ENCODE peak calls at places on chromosomes 4 and X, in eight cellular contexts. R is stimulated activated CD8-positive, alpha-beta memory T cell treated with anti-CD3 and anti-CD28 coated beads, Interleukin-15, amount 100 ng/mL, for 4 hours; L is T-cell; J is ELF-1; D is substantia nigra; U is tibial artery; T is T1000; M is activated CD4-positive, alpha-beta T cell treated with anti-CD3 and anti-CD28 coated beads, Interleukin-2, amount 50 U/mL, for 1 hour. A is an unnamed sample.

GRCh38 chr4:145709843-145710242 is 29.9 kb downstream of the C4orf51 start:
- DNase-seq in R (no peak), L (no peak), J (no peak), D (no peak), U (no peak), T (no peak), M (no peak), A (no peak)

GRCh38 chr4:26021417-26022345 is 107.7 kb downstream of the SMIM20 start:
- DNase-seq in R (no peak), L (no peak), J (no peak), D (no peak), U (no peak), T (peak), M (no peak), A (no peak)

GRCh38 chrX:9856596-9856995 is 70.4 kb downstream of the SHROOM2 start:
- DNase-seq in R (no peak), L (no peak), J (no peak), D (no peak), U (no peak), T (no peak), M (no peak), A (no peak)

GRCh38 chrX:120857240-120857639 is 18.4 kb downstream of the CT47B1 start:
- DNase-seq in R (no peak), L (no peak), J (peak), D (no peak), U (no peak), T (no peak), M (no peak), A (no peak)

GRCh38 chr4:79763486-79764075 is 309.4 kb downstream of the ANTXR2 start:
- DNase-seq in R (no peak), L (no peak), J (no peak), D (no peak), U (no peak), T (no peak), M (no peak), A (no peak)

GRCh38 chr4:101265816-101266172 is 81.5 kb downstream of the PPP3CA start:
- DNase-seq in R (no peak), L (no peak), J (no peak), D (no peak), U (no peak), T (no peak), M (no peak), A (no peak)

GRCh38 chr4:185015108-185015507 is 3.2 kb upstream of the HELT start:
- DNase-seq in R (no peak), L (no peak), J (no peak), D (no peak), U (no peak), T (no peak), M (no peak), A (no peak)

GRCh38 chr4:42331914-42332368 is 65.3 kb upstream of the SHISA3 start:
- DNase-seq in R (no peak), L (no peak), J (no peak), D (no peak), U (peak), T (peak), M (no peak), A (no peak)

GRCh38 chrX:140087865-140088264 is 122.5 kb upstream of the CXorf66 start:
- DNase-seq in R (no peak), L (no peak), J (peak), D (no peak), U (no peak), T (no peak), M (no peak), A (no peak)

GRCh38 chr4:40452490-40452813 is 117.3 kb downstream of the CHRNA9 start:
- DNase-seq in R (no peak), L (no peak), J (no peak), D (no peak), U (no peak), T (no peak), M (no peak), A (no peak)

GRCh38 chr4:156767911-156768415 is 203.6 kb downstream of the PDGFC start:
- DNase-seq in R (no peak), L (no peak), J (no peak), D (no peak), U (no peak), T (no peak), M (no peak), A (no peak)

GRCh38 chr4:1377606-1378261 is 28.5 kb downstream of the NKX1-1 start:
- DNase-seq in R (no peak), L (no peak), J (no peak), D (no peak), U (no peak), T (no peak), M (no peak), A (no peak)

GRCh38 chrX:16786791-16787735 is 797 bp downstream of the TXLNG start:
- DNase-seq in R (peak), L (peak), J (no peak), D (no peak), U (no peak), T (no peak), M (peak), A (peak)

GRCh38 chr4:16125571-16126445 is 42.0 kb upstream of the PROM1 start:
- DNase-seq in R (no peak), L (no peak), J (peak), D (no peak), U (no peak), T (peak), M (no peak), A (no peak)

GRCh38 chrX:53050841-53051240 is 2.3 kb downstream of the GPR173 start:
- DNase-seq in R (no peak), L (no peak), J (no peak), D (no peak), U (no peak), T (no peak), M (no peak), A (no peak)

GRCh38 chr4:104425948-104426347 is 68.7 kb downstream of the CXXC4 start:
- DNase-seq in R (no peak), L (no peak), J (no peak), D (no peak), U (no peak), T (no peak), M (no peak), A (no peak)

GRCh38 chrX:19746919-19747671 is 140.3 kb downstream of the SH3KBP1 start:
- DNase-seq in R (no peak), L (no peak), J (no peak), D (no peak), U (no peak), T (no peak), M (no peak), A (no peak)

GRCh38 chrX:150364347-150365050 is 1.4 kb downstream of the MAMLD1 start:
- DNase-seq in R (no peak), L (no peak), J (peak), D (no peak), U (no peak), T (no peak), M (no peak), A (no peak)

GRCh38 chr4:81562093-81562492 is 90.4 kb upstream of the RASGEF1B start:
- DNase-seq in R (no peak), L (no peak), J (no peak), D (no peak), U (no peak), T (no peak), M (no peak), A (peak)

GRCh38 chr4:124265701-124266100 is 446.8 kb downstream of the ANKRD50 start:
- DNase-seq in R (no peak), L (no peak), J (no peak), D (no peak), U (no peak), T (no peak), M (no peak), A (no peak)

GRCh38 chr4:169658970-169659735 is 38.8 kb downstream of the CLCN3 start:
- DNase-seq in R (no peak), L (no peak), J (no peak), D (no peak), U (no peak), T (no peak), M (no peak), A (no peak)

GRCh38 chr4:175066923-175067627 is 148.9 kb downstream of the ADAM29 start:
- DNase-seq in R (no peak), L (no peak), J (no peak), D (no peak), U (no peak), T (no peak), M (no peak), A (no peak)

GRCh38 chr4:106604319-106605051 is 235.9 kb upstream of the GIMD1 start:
- DNase-seq in R (no peak), L (no peak), J (no peak), D (no peak), U (no peak), T (no peak), M (no peak), A (no peak)

GRCh38 chrX:49060914-49061313 is 2.1 kb downstream of the CCDC120 start:
- DNase-seq in R (no peak), L (no peak), J (no peak), D (no peak), U (no peak), T (no peak), M (no peak), A (no peak)

GRCh38 chrX:28920554-28920953 is 333.3 kb downstream of the IL1RAPL1 start:
- DNase-seq in R (no peak), L (no peak), J (peak), D (no peak), U (no peak), T (no peak), M (no peak), A (no peak)

GRCh38 chr4:61373901-61374611 is 173.9 kb downstream of the ADGRL3 start:
- DNase-seq in R (no peak), L (no peak), J (no peak), D (no peak), U (no peak), T (no peak), M (no peak), A (no peak)

GRCh38 chr4:26619784-26620183 is 35.9 kb downstream of the TBC1D19 start:
- DNase-seq in R (no peak), L (no peak), J (no peak), D (no peak), U (no peak), T (no peak), M (no peak), A (no peak)

GRCh38 chr4:150211821-150212445 is 133.7 kb downstream of the DCLK2 start:
- DNase-seq in R (no peak), L (no peak), J (no peak), D (no peak), U (no peak), T (no peak), M (no peak), A (no peak)

GRCh38 chr4:57205580-57205979 is 95.4 kb upstream of the IGFBP7 start:
- DNase-seq in R (no peak), L (no peak), J (no peak), D (no peak), U (no peak), T (no peak), M (no peak), A (no peak)

GRCh38 chr4:121353213-121353612 is 27.6 kb downstream of the QRFPR start:
- DNase-seq in R (no peak), L (no peak), J (no peak), D (no peak), U (no peak), T (no peak), M (no peak), A (no peak)

GRCh38 chr4:180057198-180057821 is 2185.9 kb upstream of the TENM3 start:
- DNase-seq in R (no peak), L (no peak), J (peak), D (no peak), U (no peak), T (no peak), M (no peak), A (no peak)

GRCh38 chr4:25536577-25537325 is 118.9 kb upstream of the SLC34A2 start:
- DNase-seq in R (no peak), L (no peak), J (no peak), D (no peak), U (no peak), T (no peak), M (no peak), A (no peak)

GRCh38 chr4:184534511-184535391 is 60.4 kb upstream of the IRF2 start:
- DNase-seq in R (no peak), L (no peak), J (no peak), D (no peak), U (no peak), T (no peak), M (no peak), A (peak)

GRCh38 chr4:8391972-8392371 is 48.6 kb downstream of the ACOX3 start:
- DNase-seq in R (no peak), L (no peak), J (no peak), D (peak), U (peak), T (no peak), M (no peak), A (no peak)

GRCh38 chrX:104135677-104136076 is 21.1 kb downstream of the SLC25A53 start:
- DNase-seq in R (no peak), L (no peak), J (no peak), D (no peak), U (no peak), T (no peak), M (no peak), A (no peak)